ENCODE peak calls at places on chromosomes 4 and X, in nine cellular contexts. X, S, F, B, Q, A, L, I and G are unnamed samples.

GRCh38 chrX:14943963-14944362 is 70.7 kb downstream of the MOSPD2 start:
- DNase-seq in X (no peak), S (no peak), F (no peak), B (no peak), Q (no peak), A (no peak), L (no peak), I (no peak), G (no peak)

GRCh38 chr4:184170996-184171395 is 46.7 kb downstream of the ENPP6 start:
- DNase-seq in X (peak), S (no peak), F (no peak), B (peak), Q (no peak), A (no peak), L (no peak), I (no peak), G (no peak)

GRCh38 chr4:125321709-125322362 is 7.1 kb downstream of the FAT4 start:
- DNase-seq in X (no peak), S (no peak), F (no peak), B (peak), Q (no peak), A (no peak), L (no peak), I (no peak), G (no peak)

GRCh38 chr4:1019726-1020470 is 8.5 kb downstream of the FGFRL1 start:
- DNase-seq in X (no peak), S (no peak), F (no peak), B (no peak), Q (no peak), A (no peak), L (no peak), I (no peak), G (no peak)

GRCh38 chrX:13658602-13659001 is 5.7 kb downstream of the TCEANC start:
- DNase-seq in X (no peak), S (peak), F (no peak), B (peak), Q (no peak), A (no peak), L (peak), I (no peak), G (no peak)

GRCh38 chr4:76879731-76880364 is 18.1 kb downstream of the SOWAHB start:
- DNase-seq in X (no peak), S (no peak), F (no peak), B (peak), Q (no peak), A (no peak), L (no peak), I (no peak), G (no peak)

GRCh38 chr4:148090503-148091476 is 351.4 kb downstream of the NR3C2 start:
- DNase-seq in X (no peak), S (no peak), F (no peak), B (no peak), Q (no peak), A (no peak), L (no peak), I (no peak), G (no peak)

GRCh38 chr4:56465599-56466295 is 1.7 kb upstream of the SRP72 start:
- DNase-seq in X (no peak), S (no peak), F (no peak), B (peak), Q (no peak), A (no peak), L (no peak), I (no peak), G (no peak)

GRCh38 chrX:39809326-39809725 is 288.4 kb downstream of the BCOR start:
- DNase-seq in X (no peak), S (no peak), F (no peak), B (peak), Q (no peak), A (no peak), L (no peak), I (no peak), G (peak)

GRCh38 chrX:31227250-31227649 is 155.4 kb upstream of the FTHL17 start:
- DNase-seq in X (no peak), S (no peak), F (no peak), B (peak), Q (no peak), A (no peak), L (no peak), I (no peak), G (no peak)

GRCh38 chr4:129804458-129804981 is 708.6 kb downstream of the C4orf33 start:
- DNase-seq in X (peak), S (no peak), F (no peak), B (no peak), Q (no peak), A (no peak), L (no peak), I (no peak), G (no peak)

GRCh38 chrX:71184803-71185495 is 38.1 kb upstream of the GJB1 start:
- DNase-seq in X (no peak), S (no peak), F (peak), B (no peak), Q (no peak), A (no peak), L (no peak), I (no peak), G (no peak)

GRCh38 chr4:71783972-71784371 is at the start of gene GC:
- DNase-seq in X (no peak), S (no peak), F (no peak), B (no peak), Q (no peak), A (no peak), L (no peak), I (no peak), G (no peak)

GRCh38 chr4:4470208-4470607 is 71.6 kb downstream of the STX18 start:
- DNase-seq in X (no peak), S (no peak), F (no peak), B (peak), Q (no peak), A (no peak), L (no peak), I (no peak), G (no peak)

GRCh38 chrX:11867610-11868345 is 109.7 kb downstream of the MSL3 start:
- DNase-seq in X (no peak), S (no peak), F (no peak), B (peak), Q (no peak), A (no peak), L (no peak), I (no peak), G (no peak)

GRCh38 chr4:141705048-141705746 is 68.8 kb downstream of the IL15 start:
- DNase-seq in X (no peak), S (no peak), F (no peak), B (no peak), Q (no peak), A (no peak), L (no peak), I (no peak), G (no peak)

GRCh38 chrX:56232221-56233082 is at the start of gene KLF8:
- DNase-seq in X (no peak), S (no peak), F (no peak), B (peak), Q (peak), A (peak), L (no peak), I (peak), G (peak)

GRCh38 chr4:86934147-86934771 is 552 bp upstream of the AFF1 start:
- DNase-seq in X (no peak), S (peak), F (no peak), B (no peak), Q (no peak), A (no peak), L (no peak), I (no peak), G (no peak)

GRCh38 chr4:1417522-1418390 is 11.5 kb upstream of the NKX1-1 start:
- DNase-seq in X (no peak), S (peak), F (no peak), B (no peak), Q (no peak), A (peak), L (no peak), I (peak), G (no peak)

GRCh38 chr4:81963005-81963404 is 410.8 kb downstream of the HNRNPD start:
- DNase-seq in X (no peak), S (no peak), F (no peak), B (no peak), Q (no peak), A (no peak), L (no peak), I (no peak), G (no peak)

GRCh38 chr4:109298279-109299010 is 4.0 kb downstream of the COL25A1 start:
- DNase-seq in X (no peak), S (peak), F (no peak), B (no peak), Q (no peak), A (no peak), L (peak), I (no peak), G (no peak)

GRCh38 chrX:150486011-150486410 is 82.4 kb upstream of the MTM1 start:
- DNase-seq in X (no peak), S (peak), F (no peak), B (peak), Q (peak), A (no peak), L (no peak), I (no peak), G (peak)

GRCh38 chrX:15471016-15471415 is 22.1 kb downstream of the PIR start:
- DNase-seq in X (no peak), S (peak), F (peak), B (peak), Q (peak), A (peak), L (peak), I (peak), G (peak)

GRCh38 chr4:182318256-182318655 is 75.1 kb downstream of the TENM3 start:
- DNase-seq in X (no peak), S (no peak), F (no peak), B (peak), Q (no peak), A (no peak), L (no peak), I (no peak), G (no peak)

GRCh38 chrX:18871161-18871880 is 112.6 kb downstream of the PHKA2 start:
- DNase-seq in X (no peak), S (no peak), F (no peak), B (peak), Q (no peak), A (no peak), L (no peak), I (no peak), G (no peak)

GRCh38 chrX:133171962-133172708 is 46.0 kb downstream of the TFDP3 start:
- DNase-seq in X (no peak), S (peak), F (peak), B (peak), Q (no peak), A (no peak), L (peak), I (no peak), G (no peak)

GRCh38 chr4:8913121-8913857 is 41.6 kb upstream of the HMX1 start:
- DNase-seq in X (no peak), S (no peak), F (no peak), B (no peak), Q (no peak), A (peak), L (peak), I (peak), G (no peak)

GRCh38 chrX:10697552-10697951 is 77.2 kb upstream of the MID1 start:
- DNase-seq in X (no peak), S (no peak), F (no peak), B (no peak), Q (no peak), A (no peak), L (no peak), I (no peak), G (no peak)

GRCh38 chr4:88738146-88738545 is 40.5 kb upstream of the NAP1L5 start:
- DNase-seq in X (peak), S (no peak), F (no peak), B (no peak), Q (no peak), A (no peak), L (no peak), I (no peak), G (no peak)

GRCh38 chrX:1601051-1601767 is 9.8 kb downstream of the AKAP17A start:
- DNase-seq in X (no peak), S (no peak), F (no peak), B (no peak), Q (no peak), A (peak), L (peak), I (no peak), G (no peak)

GRCh38 chr4:160887668-160888067 is 1276.1 kb downstream of the FSTL5 start:
- DNase-seq in X (no peak), S (no peak), F (no peak), B (no peak), Q (no peak), A (no peak), L (no peak), I (no peak), G (no peak)

GRCh38 chr4:40283413-40283812 is 51.7 kb upstream of the CHRNA9 start:
- DNase-seq in X (no peak), S (no peak), F (no peak), B (no peak), Q (no peak), A (no peak), L (no peak), I (no peak), G (no peak)

GRCh38 chr4:156388826-156389225 is 435.2 kb upstream of the CTSO start:
- DNase-seq in X (no peak), S (no peak), F (no peak), B (peak), Q (no peak), A (no peak), L (no peak), I (no peak), G (no peak)

GRCh38 chr4:185559913-185560281 is 24.6 kb upstream of the PDLIM3 start:
- DNase-seq in X (no peak), S (no peak), F (no peak), B (peak), Q (no peak), A (no peak), L (peak), I (no peak), G (no peak)